ENCODE peak calls at places on chromosomes 2 and 18, in nine cellular contexts. N is NCI-H1694 treated with DMSO at 0.1 percent for 48 hours, R is glutamatergic neuron, M is retinal pigment epithelial cell, Z is HepG2, A is AG08396, V is A172, E is T-cell, S is foreskin keratinocyte. L is an unnamed sample.

GRCh38 chr2:121081701-121082100 is 203.3 kb downstream of the TFCP2L1 start:
- DNase-seq in N (no peak), R (no peak), M (no peak), Z (no peak), A (no peak), V (no peak), E (no peak), S (no peak), L (peak)

GRCh38 chr18:75251466-75251865 is 40.9 kb downstream of the TSHZ1 start:
- DNase-seq in N (no peak), R (no peak), M (no peak), Z (no peak), A (no peak), V (no peak), E (no peak), S (no peak), L (no peak)

GRCh38 chr2:61512768-61513398 is 25.3 kb downstream of the XPO1 start:
- DNase-seq in N (no peak), R (no peak), M (no peak), Z (no peak), A (no peak), V (no peak), E (no peak), S (no peak), L (no peak)

GRCh38 chr18:5456577-5457466 is 87.0 kb downstream of the EPB41L3 start:
- DNase-seq in N (peak), R (peak), M (peak), Z (peak), A (no peak), V (no peak), E (no peak), S (peak), L (peak)

GRCh38 chr2:68569604-68570003 is 73.8 kb upstream of the PROKR1 start:
- DNase-seq in N (no peak), R (no peak), M (no peak), Z (no peak), A (peak), V (peak), E (no peak), S (peak), L (peak)

GRCh38 chr18:26468931-26469340 is 79.4 kb downstream of the KCTD1 start:
- DNase-seq in N (peak), R (peak), M (no peak), Z (peak), A (no peak), V (peak), E (no peak), S (no peak), L (peak)

GRCh38 chr18:7117390-7118355 is at the start of gene LAMA1:
- DNase-seq in N (no peak), R (peak), M (no peak), Z (no peak), A (peak), V (no peak), E (no peak), S (peak), L (no peak)

GRCh38 chr2:54572262-54572635 is 116.1 kb downstream of the SPTBN1 start:
- DNase-seq in N (no peak), R (no peak), M (peak), Z (peak), A (peak), V (peak), E (no peak), S (peak), L (peak)

GRCh38 chr2:86650188-86650587 is 26.5 kb upstream of the RNF103 start:
- DNase-seq in N (no peak), R (no peak), M (no peak), Z (no peak), A (no peak), V (no peak), E (no peak), S (no peak), L (no peak)

GRCh38 chr2:96271995-96272394 is 6.0 kb downstream of the CIAO1 start:
- DNase-seq in N (no peak), R (no peak), M (no peak), Z (no peak), A (no peak), V (no peak), E (no peak), S (no peak), L (no peak)

GRCh38 chr2:30708491-30709290 is 98.6 kb downstream of the CAPN13 start:
- DNase-seq in N (no peak), R (no peak), M (no peak), Z (no peak), A (peak), V (no peak), E (no peak), S (peak), L (peak)

GRCh38 chr2:229825476-229825875 is 96.3 kb downstream of the TRIP12 start:
- DNase-seq in N (no peak), R (no peak), M (no peak), Z (no peak), A (no peak), V (no peak), E (no peak), S (no peak), L (no peak)

GRCh38 chr2:54634564-54635511 is 88.6 kb upstream of the EML6 start:
- DNase-seq in N (no peak), R (peak), M (no peak), Z (no peak), A (peak), V (peak), E (no peak), S (no peak), L (peak)

GRCh38 chr2:14524041-14524802 is 108.3 kb upstream of the LRATD1 start:
- DNase-seq in N (no peak), R (no peak), M (no peak), Z (no peak), A (peak), V (peak), E (no peak), S (peak), L (peak)

GRCh38 chr2:68365087-68365486 is at the start of gene PLEK:
- DNase-seq in N (no peak), R (no peak), M (no peak), Z (no peak), A (no peak), V (no peak), E (peak), S (no peak), L (no peak)

GRCh38 chr2:137957033-137957432 is 7.2 kb upstream of the HNMT start:
- DNase-seq in N (no peak), R (no peak), M (no peak), Z (peak), A (peak), V (peak), E (no peak), S (peak), L (peak)

GRCh38 chr18:76656925-76657324 is 161.9 kb upstream of the ZNF516 start:
- DNase-seq in N (no peak), R (no peak), M (no peak), Z (no peak), A (no peak), V (no peak), E (no peak), S (no peak), L (no peak)

GRCh38 chr2:62071760-62072680 is 123.9 kb upstream of the B3GNT2 start:
- DNase-seq in N (no peak), R (no peak), M (no peak), Z (no peak), A (no peak), V (no peak), E (no peak), S (no peak), L (no peak)

GRCh38 chr2:203394519-203395227 is 66.5 kb downstream of the ABI2 start:
- DNase-seq in N (no peak), R (no peak), M (no peak), Z (no peak), A (no peak), V (no peak), E (no peak), S (no peak), L (no peak)

GRCh38 chr2:85577386-85578242 is at the start of gene VAMP8:
- DNase-seq in N (no peak), R (no peak), M (no peak), Z (peak), A (peak), V (no peak), E (peak), S (peak), L (peak)

GRCh38 chr18:13562494-13563029 is 163.8 kb downstream of the FAM210A start:
- DNase-seq in N (no peak), R (no peak), M (no peak), Z (no peak), A (no peak), V (no peak), E (peak), S (no peak), L (no peak)

GRCh38 chr18:26417190-26417589 is 131.2 kb downstream of the KCTD1 start:
- DNase-seq in N (no peak), R (no peak), M (no peak), Z (no peak), A (no peak), V (no peak), E (no peak), S (no peak), L (no peak)